ENCODE peak calls at places on chromosomes 7 and 10, in ten cellular contexts. E, N, Z, O, H, T, X, J, P and F are unnamed samples.

GRCh38 chr10:29658984-29659769 is 24.4 kb upstream of the SVIL start:
- DNase-seq in E (peak; percentile 36), N (no peak), Z (no peak), O (peak; percentile 19), H (peak; percentile 91), T (peak; percentile 35), X (peak; percentile 84), J (no peak), P (peak; percentile 98), F (no peak)

GRCh38 chr10:131885391-131886165 is 15.2 kb upstream of the PPP2R2D start:
- DNase-seq in E (peak; percentile 85), N (peak; percentile 85), Z (no peak), O (peak; percentile 91), H (peak; percentile 97), T (peak; percentile 83), X (peak; percentile 84), J (peak; percentile 58), P (peak; percentile 44), F (peak; percentile 89)

GRCh38 chr10:43208147-43209063 is 58.5 kb downstream of the RASGEF1A start:
- DNase-seq in E (no peak), N (peak; percentile 38), Z (no peak), O (no peak), H (peak; percentile 65), T (no peak), X (no peak), J (no peak), P (no peak), F (no peak)

GRCh38 chr7:17829001-17829400 is 111.3 kb downstream of the SNX13 start:
- DNase-seq in E (no peak), N (no peak), Z (no peak), O (no peak), H (no peak), T (no peak), X (no peak), J (no peak), P (no peak), F (no peak)

GRCh38 chr7:158979635-158980351 is 123.4 kb downstream of the DYNC2I1 start:
- DNase-seq in E (no peak), N (no peak), Z (no peak), O (no peak), H (peak; percentile 88), T (peak; percentile 21), X (no peak), J (no peak), P (no peak), F (no peak)

GRCh38 chr10:132828681-132829080 is 42.7 kb upstream of the NKX6-2 start:
- DNase-seq in E (no peak), N (no peak), Z (no peak), O (no peak), H (no peak), T (no peak), X (no peak), J (no peak), P (no peak), F (no peak)

GRCh38 chr7:138584283-138584682 is 116.9 kb downstream of the SVOPL start:
- DNase-seq in E (no peak), N (no peak), Z (no peak), O (no peak), H (no peak), T (no peak), X (no peak), J (no peak), P (no peak), F (no peak)

GRCh38 chr10:86253171-86254072 is 113.2 kb downstream of the GRID1 start:
- DNase-seq in E (no peak), N (no peak), Z (no peak), O (no peak), H (peak; percentile 90), T (no peak), X (no peak), J (no peak), P (no peak), F (peak; percentile 61)

GRCh38 chr7:415646-416525 is 103.8 kb downstream of the PDGFA start:
- DNase-seq in E (no peak), N (no peak), Z (no peak), O (no peak), H (peak; percentile 83), T (no peak), X (no peak), J (no peak), P (no peak), F (no peak)

GRCh38 chr10:27153855-27154198 is 357 bp downstream of the YME1L1 start:
- DNase-seq in E (peak; percentile 18), N (no peak), Z (no peak), O (peak; percentile 11), H (peak; percentile 65), T (no peak), X (no peak), J (no peak), P (peak; percentile 8), F (peak; percentile 24)

GRCh38 chr7:85773116-85773783 is 586.4 kb upstream of the SEMA3D start:
- DNase-seq in E (no peak), N (no peak), Z (no peak), O (no peak), H (no peak), T (no peak), X (no peak), J (no peak), P (peak; percentile 88), F (no peak)

GRCh38 chr10:119211176-119211575 is 3.8 kb downstream of the GRK5 start:
- DNase-seq in E (no peak), N (no peak), Z (no peak), O (no peak), H (peak; percentile 55), T (no peak), X (no peak), J (no peak), P (peak; percentile 83), F (no peak)

GRCh38 chr10:34753014-34753757 is 61.9 kb downstream of the PARD3 start:
- DNase-seq in E (no peak), N (no peak), Z (no peak), O (no peak), H (no peak), T (no peak), X (no peak), J (no peak), P (no peak), F (peak; percentile 32)

GRCh38 chr7:15784694-15785030 is 98.2 kb upstream of the MEOX2 start:
- DNase-seq in E (no peak), N (no peak), Z (no peak), O (no peak), H (no peak), T (no peak), X (no peak), J (no peak), P (no peak), F (peak; percentile 5)

GRCh38 chr10:89615824-89616223 is 29.2 kb downstream of the PANK1 start:
- DNase-seq in E (no peak), N (no peak), Z (no peak), O (no peak), H (peak; percentile 65), T (no peak), X (no peak), J (no peak), P (no peak), F (no peak)

GRCh38 chr10:116272497-116273221 is at the start of gene GFRA1:
- DNase-seq in E (no peak), N (peak; percentile 58), Z (no peak), O (peak; percentile 70), H (peak; percentile 92), T (no peak), X (no peak), J (no peak), P (no peak), F (peak; percentile 81)

GRCh38 chr10:69807122-69807521 is 5.4 kb downstream of the COL13A1 start:
- DNase-seq in E (no peak), N (no peak), Z (no peak), O (no peak), H (peak; percentile 93), T (no peak), X (no peak), J (no peak), P (peak; percentile 83), F (no peak)

GRCh38 chr10:71978476-71978875 is 14.3 kb downstream of the CHST3 start:
- DNase-seq in E (no peak), N (no peak), Z (no peak), O (no peak), H (peak; percentile 69), T (no peak), X (no peak), J (no peak), P (no peak), F (peak; percentile 75)

GRCh38 chr10:70756710-70757360 is 28.3 kb downstream of the TBATA start:
- DNase-seq in E (no peak), N (no peak), Z (no peak), O (no peak), H (peak; percentile 87), T (no peak), X (no peak), J (no peak), P (no peak), F (no peak)

GRCh38 chr7:101733713-101734475 is 83.5 kb upstream of the CUX1 start:
- DNase-seq in E (no peak), N (peak; percentile 68), Z (no peak), O (no peak), H (peak; percentile 87), T (peak; percentile 54), X (peak; percentile 20), J (peak; percentile 31), P (peak; percentile 45), F (peak; percentile 85)

GRCh38 chr10:21526184-21526951 is 886 bp upstream of the SKIDA1 start:
- DNase-seq in E (peak; percentile 61), N (peak; percentile 92), Z (no peak), O (peak; percentile 51), H (peak; percentile 93), T (peak; percentile 70), X (peak; percentile 46), J (peak; percentile 82), P (peak; percentile 88), F (peak; percentile 81)

GRCh38 chr10:3761916-3762708 is 22.9 kb downstream of the KLF6 start:
- DNase-seq in E (no peak), N (no peak), Z (no peak), O (no peak), H (no peak), T (no peak), X (peak; percentile 65), J (no peak), P (no peak), F (peak; percentile 83)

GRCh38 chr7:42575161-42575560 is 336.7 kb downstream of the C7orf25 start:
- DNase-seq in E (no peak), N (no peak), Z (no peak), O (no peak), H (no peak), T (no peak), X (no peak), J (no peak), P (no peak), F (no peak)

GRCh38 chr10:67849331-67850011 is 11.5 kb upstream of the DNAJC12 start:
- DNase-seq in E (peak; percentile 90), N (peak; percentile 99), Z (peak; percentile 39), O (peak; percentile 91), H (peak; percentile 96), T (peak; percentile 99), X (peak; percentile 94), J (peak; percentile 94), P (peak; percentile 93), F (peak; percentile 97)

GRCh38 chr7:5334671-5335070 is 51.9 kb downstream of the SLC29A4 start:
- DNase-seq in E (no peak), N (no peak), Z (no peak), O (no peak), H (peak; percentile 82), T (peak; percentile 19), X (no peak), J (peak; percentile 18), P (no peak), F (no peak)

GRCh38 chr10:36703179-36703578 is 422.2 kb upstream of the ANKRD30A start:
- DNase-seq in E (no peak), N (no peak), Z (no peak), O (no peak), H (no peak), T (no peak), X (no peak), J (no peak), P (no peak), F (no peak)

GRCh38 chr7:27868117-27868516 is 128.2 kb downstream of the TAX1BP1 start:
- DNase-seq in E (no peak), N (no peak), Z (no peak), O (no peak), H (no peak), T (no peak), X (no peak), J (no peak), P (peak; percentile 36), F (no peak)

GRCh38 chr10:24494777-24495176 is 228.9 kb downstream of the ARHGAP21 start:
- DNase-seq in E (no peak), N (no peak), Z (no peak), O (no peak), H (no peak), T (no peak), X (no peak), J (no peak), P (no peak), F (peak; percentile 63)